ENCODE peak calls at places on chromosomes 6 and 20, in five cellular contexts. L is sigmoid colon, F is fibroblast of pulmonary artery, N is pancreas, I is heart right ventricle. D is an unnamed sample.

GRCh38 chr6:31908791-31909190 is 6.9 kb upstream of the ZBTB12 start:
- DNase-seq in L (no peak), F (peak), N (no peak), I (no peak), D (no peak)

GRCh38 chr6:45533394-45533793 is 155.7 kb upstream of the SUPT3H start:
- DNase-seq in L (no peak), F (peak), N (no peak), I (no peak), D (no peak)

GRCh38 chr6:26175428-26176181 is 88.4 kb downstream of the HFE start:
- DNase-seq in L (no peak), F (peak), N (no peak), I (peak), D (peak)

GRCh38 chr6:13766201-13766634 is 48.1 kb downstream of the MCUR1 start:
- DNase-seq in L (peak), F (peak), N (no peak), I (no peak), D (peak)

GRCh38 chr20:50580016-50580747 is 70.0 kb downstream of the PTPN1 start:
- DNase-seq in L (peak), F (peak), N (peak), I (peak), D (no peak)

GRCh38 chr20:63361507-63362425 is 617 bp upstream of the CHRNA4 start:
- DNase-seq in L (no peak), F (no peak), N (peak), I (no peak), D (no peak)

GRCh38 chr20:44496976-44497375 is 21.3 kb downstream of the TTPAL start:
- DNase-seq in L (peak), F (peak), N (no peak), I (no peak), D (peak)

GRCh38 chr20:24837721-24838456 is 111.2 kb upstream of the CST7 start:
- DNase-seq in L (no peak), F (no peak), N (no peak), I (no peak), D (no peak)

GRCh38 chr6:130742282-130742681 is 84.9 kb upstream of the SMLR1 start:
- DNase-seq in L (no peak), F (no peak), N (no peak), I (no peak), D (peak)

GRCh38 chr20:7610681-7611080 is 329.6 kb downstream of the HAO1 start:
- DNase-seq in L (no peak), F (no peak), N (no peak), I (no peak), D (no peak)

GRCh38 chr6:2596222-2596621 is 154.5 kb downstream of the MYLK4 start:
- DNase-seq in L (no peak), F (no peak), N (no peak), I (no peak), D (no peak)

GRCh38 chr6:131062245-131063027 is 609 bp downstream of the EPB41L2 start:
- DNase-seq in L (peak), F (no peak), N (peak), I (peak), D (no peak)

GRCh38 chr20:60085551-60086132 is 127.4 kb downstream of the CDH26 start:
- DNase-seq in L (no peak), F (no peak), N (no peak), I (no peak), D (no peak)

GRCh38 chr20:60091284-60091683 is 133.1 kb downstream of the CDH26 start:
- DNase-seq in L (no peak), F (no peak), N (no peak), I (no peak), D (no peak)

GRCh38 chr20:60087563-60088105 is 129.4 kb downstream of the CDH26 start:
- DNase-seq in L (no peak), F (no peak), N (no peak), I (no peak), D (no peak)

GRCh38 chr20:60088236-60088635 is 130.0 kb downstream of the CDH26 start:
- DNase-seq in L (peak), F (no peak), N (no peak), I (no peak), D (no peak)

DNA sequence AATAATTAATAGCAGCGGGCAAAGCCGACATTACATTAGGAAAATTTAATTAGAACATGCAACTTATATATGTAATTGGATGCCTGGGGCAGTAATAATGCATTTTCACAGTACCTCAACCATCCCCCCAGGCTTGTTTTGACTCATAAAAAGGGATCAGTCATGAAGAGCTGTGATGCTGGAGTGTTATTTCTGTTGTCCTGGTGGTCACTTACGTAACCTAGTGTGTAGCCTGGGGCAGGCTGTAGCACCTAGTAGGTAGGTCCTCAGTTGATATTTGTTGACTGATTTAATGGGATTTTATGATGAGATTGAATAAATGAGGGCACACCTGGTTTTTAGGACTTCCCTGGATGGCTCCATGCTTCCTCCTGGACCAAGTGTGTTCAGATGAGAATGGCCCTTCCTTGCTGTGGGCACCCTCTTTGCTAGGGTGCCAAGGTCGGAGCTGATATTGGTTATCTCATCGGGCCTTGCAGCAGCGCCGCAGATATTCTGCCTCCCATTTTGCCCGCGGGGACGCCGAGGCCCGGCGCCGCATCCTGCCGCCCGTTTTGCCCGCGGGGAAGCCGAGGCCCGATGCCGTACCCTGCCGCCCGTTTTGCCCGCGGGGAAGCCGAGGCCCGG is 128.8 kb downstream of the CDH26 start:
- DNase-seq in L (peak), F (no peak), N (no peak), I (no peak), D (no peak)
- H3K4me3 ChIP-seq in L (peak), F (no peak), N (no peak), I (peak), D (no peak)

GRCh38 chr6:34575326-34575725 is 19.2 kb upstream of the SPDEF start:
- DNase-seq in L (no peak), F (no peak), N (no peak), I (no peak), D (no peak)
- TF ChIP-seq CTCF in L (no peak), F (no peak), N (no peak), I (no peak), D (no peak)

DNA sequence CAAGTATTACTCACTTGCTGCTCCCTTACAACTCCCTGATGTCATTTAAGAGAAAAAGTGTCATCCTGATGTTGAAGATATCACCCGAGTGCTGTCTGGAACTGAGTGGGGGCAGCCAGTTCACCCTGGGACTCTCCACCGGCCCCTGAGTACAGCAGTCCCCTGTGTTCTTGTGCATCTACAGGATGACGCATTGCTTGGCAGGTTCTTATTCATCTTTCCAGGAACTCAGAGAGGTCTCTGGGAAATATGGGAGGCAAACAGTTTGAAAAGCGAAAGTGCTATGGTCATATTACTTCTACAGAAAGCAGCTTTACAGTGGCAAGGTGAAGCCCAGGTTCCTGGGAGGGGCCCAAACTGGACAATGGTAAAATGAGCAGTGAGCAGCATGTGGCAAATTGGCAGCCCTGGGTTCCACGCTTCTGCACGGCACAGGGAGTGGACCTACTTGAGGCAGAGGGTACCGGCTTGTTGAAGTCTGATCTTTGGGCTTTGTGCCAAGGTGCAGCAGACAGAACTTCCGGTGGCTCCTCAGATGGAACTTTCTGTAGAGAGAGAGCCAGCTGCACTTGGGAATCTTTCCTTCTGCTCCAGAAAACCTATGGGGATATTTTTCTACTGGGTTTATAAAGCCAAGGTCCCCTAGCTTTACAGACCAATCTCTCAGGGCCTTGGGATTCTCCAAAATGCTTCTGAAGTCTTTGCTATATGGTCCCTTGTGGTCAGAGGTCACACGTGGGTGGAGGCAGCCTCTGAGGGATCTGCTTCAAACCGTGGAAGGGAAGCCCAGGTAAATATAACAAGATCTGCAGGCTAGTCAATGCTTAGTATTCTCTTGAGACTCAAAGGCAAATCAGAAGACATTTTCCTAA is 128.3 kb downstream of the MAP3K7 start:
- DNase-seq in L (no peak), F (peak), N (no peak), I (peak), D (no peak)
- H3K4me3 ChIP-seq in L (no peak), F (no peak), N (no peak), I (no peak), D (no peak)

GRCh38 chr6:21596379-21597242 is 3.1 kb downstream of the SOX4 start:
- DNase-seq in L (peak), F (peak), N (peak), I (peak), D (peak)
- TF ChIP-seq CTCF in L (peak), F (peak), N (peak), I (peak), D (peak)

GRCh38 chr6:134903448-134903847 is 46.5 kb downstream of the ALDH8A1 start:
- DNase-seq in L (no peak), F (no peak), N (no peak), I (no peak), D (no peak)

GRCh38 chr6:134911532-134911931 is 38.4 kb downstream of the ALDH8A1 start:
- DNase-seq in L (no peak), F (peak), N (no peak), I (no peak), D (peak)

GRCh38 chr6:134910596-134910935 is 39.3 kb downstream of the ALDH8A1 start:
- DNase-seq in L (no peak), F (peak), N (no peak), I (no peak), D (no peak)

GRCh38 chr6:134909701-134910595 is 40.0 kb downstream of the ALDH8A1 start:
- DNase-seq in L (no peak), F (peak), N (no peak), I (no peak), D (no peak)

GRCh38 chr6:134908906-134909516 is 40.9 kb downstream of the ALDH8A1 start:
- DNase-seq in L (peak), F (peak), N (no peak), I (peak), D (peak)
- H3K4me3 ChIP-seq in L (no peak), F (peak), N (no peak), I (no peak), D (peak)

GRCh38 chr20:15642676-15643075 is 930.6 kb downstream of the KIF16B start:
- DNase-seq in L (no peak), F (peak), N (no peak), I (no peak), D (peak)

GRCh38 chr20:15639839-15640238 is 933.4 kb downstream of the KIF16B start:
- DNase-seq in L (no peak), F (no peak), N (no peak), I (no peak), D (no peak)

GRCh38 chr20:15642099-15642498 is 931.1 kb downstream of the KIF16B start:
- DNase-seq in L (no peak), F (no peak), N (no peak), I (no peak), D (no peak)

GRCh38 chr20:15638781-15639180 is 934.5 kb downstream of the KIF16B start:
- DNase-seq in L (no peak), F (no peak), N (no peak), I (no peak), D (no peak)

DNA sequence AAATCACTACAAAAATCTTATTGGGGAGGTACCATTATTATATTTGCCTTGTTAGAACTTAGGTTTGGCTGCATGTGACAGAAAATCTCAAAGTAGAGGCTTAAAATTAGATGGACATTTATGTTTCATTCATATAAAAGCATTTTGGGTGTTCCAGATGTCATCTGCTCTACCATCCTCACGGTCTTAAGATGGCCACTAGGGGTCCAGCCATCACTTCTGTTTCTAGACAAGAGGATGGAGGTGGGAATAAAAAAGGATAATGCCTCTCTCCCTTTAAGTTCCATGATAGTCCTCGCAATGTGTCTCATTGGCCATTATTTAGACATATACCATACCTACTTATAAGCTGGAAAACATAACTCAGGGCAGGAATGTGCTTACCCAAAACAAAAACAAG is 929.5 kb downstream of the KIF16B start:
- DNase-seq in L (no peak), F (peak), N (no peak), I (no peak), D (no peak)
- TF ChIP-seq CTCF in L (no peak), F (peak), N (no peak), I (no peak), D (peak)

GRCh38 chr20:57264151-57264792 is 2.2 kb downstream of the BMP7 start:
- DNase-seq in L (no peak), F (no peak), N (no peak), I (no peak), D (no peak)
- H3K4me3 ChIP-seq in L (no peak), F (no peak), N (peak), I (peak), D (no peak)

GRCh38 chr6:47809863-47810262 is 28.0 kb downstream of the OPN5 start:
- DNase-seq in L (no peak), F (no peak), N (no peak), I (no peak), D (no peak)

DNA sequence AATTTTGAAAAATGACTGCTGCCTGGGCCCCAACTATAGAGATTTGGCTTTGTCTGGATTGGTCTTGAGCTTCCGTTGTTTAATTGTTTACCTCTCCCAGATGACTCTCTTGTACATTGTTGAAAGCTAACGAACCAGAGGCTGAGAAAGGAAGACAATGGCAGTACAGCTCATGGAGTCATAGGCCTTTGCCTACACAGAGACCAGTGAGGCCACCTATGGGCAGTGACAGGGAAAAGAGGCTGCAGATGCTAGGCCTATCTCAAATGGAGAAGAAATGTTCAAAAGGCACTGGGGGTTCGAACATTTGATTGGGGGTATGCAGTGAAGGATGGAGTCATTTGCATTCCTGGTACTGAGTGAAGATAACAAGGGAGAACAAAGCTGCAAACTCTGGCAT is 29.1 kb downstream of the OPN5 start:
- DNase-seq in L (no peak), F (no peak), N (no peak), I (no peak), D (no peak)
- TF ChIP-seq CTCF in L (no peak), F (no peak), N (no peak), I (no peak), D (no peak)

D was measured in foreskin fibroblast.